ENCODE peak calls at places on chromosomes 3 and 15, in four cellular contexts. J is neuronal stem cell, Z is trophoblast cell, I is H1. B is an unnamed sample. For H3K4me1, the result is how much of the 10 kb centered on the place peaks cover.

GRCh38 chr3:31596176-31596575 is 63.5 kb downstream of the STT3B start:
- DNase-seq in J (no peak), Z (no peak), I (no peak), B (no peak)

GRCh38 chr3:101216710-101217457 is 103.5 kb downstream of the IMPG2 start:
- DNase-seq in J (no peak), Z (peak), I (no peak), B (no peak)

GRCh38 chr3:174302746-174303315 is 556.3 kb upstream of the NAALADL2 start:
- DNase-seq in J (no peak), Z (peak), I (no peak), B (no peak)

GRCh38 chr15:25682349-25682748 is 180.8 kb downstream of the ATP10A start:
- DNase-seq in J (no peak), Z (no peak), I (no peak), B (no peak)

GRCh38 chr3:14946749-14947104 is 656 bp upstream of the NR2C2 start:
- DNase-seq in J (no peak), Z (no peak), I (no peak), B (no peak)

GRCh38 chr3:178454714-178455113 is 81.5 kb upstream of the KCNMB2 start:
- DNase-seq in J (no peak), Z (no peak), I (no peak), B (no peak)

GRCh38 chr15:61916104-61916503 is 144.1 kb downstream of the VPS13C start:
- DNase-seq in J (no peak), Z (no peak), I (no peak), B (no peak)

GRCh38 chr3:159884661-159885402 is 103.8 kb upstream of the IL12A start:
- DNase-seq in J (no peak), Z (peak), I (no peak), B (no peak)

GRCh38 chr3:186852994-186853393 is 10.5 kb downstream of the ADIPOQ start:
- DNase-seq in J (no peak), Z (no peak), I (no peak), B (no peak)

GRCh38 chr3:120560304-120561250 is 35.6 kb upstream of the NDUFB4 start:
- DNase-seq in J (no peak), Z (peak), I (no peak), B (peak)

GRCh38 chr3:16909802-16910201 is 25.0 kb downstream of the PLCL2 start:
- DNase-seq in J (no peak), Z (no peak), I (no peak), B (no peak)

GRCh38 chr3:120693439-120694172 is 11.6 kb upstream of the HGD start:
- DNase-seq in J (no peak), Z (no peak), I (no peak), B (no peak)

GRCh38 chr3:3699816-3700633 is 99.2 kb upstream of the LRRN1 start:
- DNase-seq in J (no peak), Z (peak), I (no peak), B (no peak)

GRCh38 chr3:36714343-36714742 is 50.0 kb downstream of the DCLK3 start:
- DNase-seq in J (no peak), Z (peak), I (no peak), B (no peak)

GRCh38 chr15:63491116-63491817 is 13.1 kb upstream of the USP3 start:
- DNase-seq in J (no peak), Z (no peak), I (no peak), B (no peak)

GRCh38 chr3:50525987-50526386 is 22.6 kb upstream of the CACNA2D2 start:
- DNase-seq in J (no peak), Z (peak), I (no peak), B (peak)

GRCh38 chr3:182786564-182787196 is 6.6 kb upstream of the ATP11B start:
- DNase-seq in J (no peak), Z (no peak), I (no peak), B (no peak)

GRCh38 chr3:24640330-24640877 is 145.8 kb upstream of the THRB start:
- DNase-seq in J (no peak), Z (peak), I (no peak), B (no peak)

GRCh38 chr3:161171639-161172552 is 49.2 kb upstream of the NMD3 start:
- DNase-seq in J (no peak), Z (peak), I (no peak), B (no peak)

GRCh38 chr3:24521306-24522154 is 26.9 kb upstream of the THRB start:
- DNase-seq in J (peak), Z (peak), I (no peak), B (peak)

GRCh38 chr3:100114413-100115030 is at the start of gene FILIP1L:
- DNase-seq in J (no peak), Z (no peak), I (no peak), B (no peak)

GRCh38 chr3:36784012-36784763 is 19.8 kb upstream of the DCLK3 start:
- DNase-seq in J (no peak), Z (no peak), I (no peak), B (no peak)

GRCh38 chr15:58355352-58355964 is 76.3 kb upstream of the LIPC start:
- DNase-seq in J (no peak), Z (no peak), I (no peak), B (no peak)

GRCh38 chr15:78951841-78952238 is 7.0 kb upstream of the CTSH start:
- DNase-seq in J (no peak), Z (peak), I (no peak), B (no peak)

DNA sequence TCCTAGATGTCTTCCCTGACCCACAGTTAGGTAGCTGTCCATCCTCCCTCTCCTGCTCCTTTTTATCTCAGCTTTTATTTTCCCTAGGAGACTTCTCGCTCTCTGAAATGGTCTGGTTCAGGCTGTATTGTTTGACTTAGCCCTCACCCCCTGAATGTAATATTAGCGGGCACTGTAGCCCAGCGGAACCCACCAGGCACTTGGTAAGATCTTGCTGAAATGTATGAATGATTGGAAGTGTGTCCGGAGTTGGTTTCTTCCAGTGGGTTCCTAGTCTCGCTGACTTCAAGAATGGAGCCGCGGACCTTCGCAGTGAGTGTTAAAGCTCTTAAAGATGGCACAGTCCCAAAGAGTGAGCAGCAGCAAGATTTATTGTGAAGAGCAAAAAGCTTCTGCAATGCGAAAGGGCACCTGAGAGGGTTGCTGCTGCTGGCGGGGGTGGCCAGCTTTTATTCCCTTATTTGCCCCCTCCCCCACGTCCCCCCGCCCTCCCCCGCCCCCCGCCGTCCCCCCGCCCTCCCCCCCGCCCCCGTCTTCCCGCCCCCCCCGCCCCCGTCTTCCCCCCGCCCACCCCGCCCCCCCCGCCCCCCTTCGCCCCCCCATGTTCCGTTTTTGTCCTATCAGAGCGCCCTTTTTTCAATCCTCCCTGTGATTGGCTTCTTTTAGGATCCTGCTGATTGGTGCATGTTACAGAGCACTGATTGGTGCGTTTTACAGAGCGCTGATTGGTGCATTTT is 694 bp upstream of the EEFSEC start:
- DNase-seq in J (no peak), Z (no peak), I (no peak), B (no peak)
- H4K8ac ChIP-seq in J (no peak), Z (peak), I (no peak), B (no peak)

DNA sequence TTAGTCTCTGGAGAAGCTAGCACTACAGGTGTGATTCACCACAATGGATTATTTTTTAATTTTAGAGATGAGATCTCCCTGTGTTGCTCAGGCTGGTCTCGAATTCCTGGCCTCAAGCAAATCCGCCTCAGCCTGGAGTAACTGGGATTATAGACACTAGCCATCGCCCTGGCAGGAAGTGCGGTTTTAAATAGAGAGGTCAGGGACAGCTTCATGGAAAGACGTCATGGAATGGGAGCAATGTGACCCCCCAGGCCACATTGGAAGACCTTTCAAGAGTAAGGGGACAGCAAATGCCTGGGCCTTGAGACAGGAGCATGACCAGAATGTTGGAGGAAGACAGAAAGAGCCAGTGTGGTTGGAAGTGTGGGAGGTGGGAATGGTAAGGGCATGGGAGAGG is 2.2 kb upstream of the ISG20 start:
- DNase-seq in J (no peak), Z (peak), I (no peak), B (no peak)
- H3K4me1 ChIP-seq in J (under half), Z (under half), I (under half), B (under half)

GRCh38 chr15:22954798-22955543 is 25.2 kb downstream of the CYFIP1 start:
- DNase-seq in J (no peak), Z (no peak), I (no peak), B (no peak)
- H2BK12ac ChIP-seq in J (no peak), Z (no peak), I (no peak), B (no peak)

GRCh38 chr3:64533565-64534317 is 154.1 kb downstream of the ADAMTS9 start:
- DNase-seq in J (peak), Z (peak), I (peak), B (peak)
- H4K8ac ChIP-seq in J (no peak), Z (no peak), I (no peak), B (no peak)

B was measured in H9.